ENCODE peak calls at places on chromosomes 16 and 17, in eight cellular contexts. H, D, Z, A, G, W, I and U are unnamed samples.

GRCh38 chr17:31878703-31879073 is 19.6 kb upstream of the COPRS start:
- DNase-seq in Z (no peak), I (no peak), D (no peak), W (no peak), A (no peak), H (no peak), G (no peak), U (no peak)

GRCh38 chr17:45342871-45343526 is 26.2 kb upstream of the MAP3K14 start:
- DNase-seq in I (no peak), G (no peak), A (no peak), D (no peak), H (no peak), W (no peak), Z (no peak), U (no peak)

GRCh38 chr16:73768786-73769203 is 527.8 kb upstream of the PSMD7 start:
- DNase-seq in G (no peak), A (no peak), D (no peak), W (no peak), H (no peak), I (no peak), Z (no peak), U (no peak)

GRCh38 chr16:27526169-27526568 is 23.5 kb downstream of the GTF3C1 start:
- DNase-seq in G (no peak), Z (peak), D (no peak), A (peak), H (no peak), W (no peak), I (no peak), U (no peak)

GRCh38 chr16:65178151-65178550 is 56.3 kb upstream of the CDH11 start:
- DNase-seq in D (no peak), I (no peak), A (no peak), G (no peak), Z (no peak), H (no peak), W (no peak), U (no peak)

GRCh38 chr17:77836557-77837041 is 121.9 kb upstream of the TNRC6C start:
- DNase-seq in I (no peak), D (no peak), Z (no peak), H (no peak), A (no peak), G (no peak), W (no peak), U (no peak)

GRCh38 chr16:58249780-58250478 is 44.9 kb downstream of the PRSS54 start:
- DNase-seq in W (peak), I (peak), A (peak), D (peak), G (peak), H (peak), Z (peak), U (peak)

GRCh38 chr17:36064142-36064541 is at the start of gene CCL18:
- DNase-seq in A (no peak), I (no peak), H (no peak), W (no peak), Z (no peak), D (no peak), G (no peak), U (no peak)

GRCh38 chr17:78796134-78796900 is 14.2 kb upstream of the CYTH1 start:
- DNase-seq in Z (no peak), I (no peak), W (no peak), D (no peak), G (no peak), H (peak), A (no peak), U (no peak)

GRCh38 chr17:18965530-18966236 is 13.7 kb downstream of the SLC5A10 start:
- DNase-seq in H (no peak), A (no peak), W (no peak), I (no peak), G (no peak), Z (no peak), D (no peak), U (no peak)

GRCh38 chr16:648071-648785 is 937 bp upstream of the WDR90 start:
- DNase-seq in G (peak), W (no peak), I (no peak), H (no peak), A (peak), Z (no peak), D (peak), U (no peak)

GRCh38 chr17:72426948-72427760 is 306.3 kb downstream of the SOX9 start:
- DNase-seq in I (no peak), G (no peak), H (no peak), A (no peak), D (no peak), W (no peak), Z (no peak), U (no peak)

GRCh38 chr17:83079340-83079747 is at the start of gene METRNL:
- DNase-seq in A (peak), G (peak), I (peak), D (peak), W (no peak), Z (peak), H (peak), U (peak)

GRCh38 chr16:84234656-84235285 is 5.0 kb downstream of the KCNG4 start:
- DNase-seq in G (no peak), W (no peak), H (no peak), I (no peak), A (no peak), D (no peak), Z (no peak), U (no peak)

GRCh38 chr17:29615492-29616299 is 7.0 kb downstream of the CORO6 start:
- DNase-seq in W (no peak), G (peak), A (peak), D (peak), I (peak), H (peak), Z (peak), U (peak)

GRCh38 chr17:37489197-37490001 is at the start of gene DUSP14:
- DNase-seq in G (peak), Z (peak), I (peak), H (peak), A (peak), W (no peak), D (peak), U (peak)

GRCh38 chr16:74635303-74635702 is 28.4 kb upstream of the GLG1 start:
- DNase-seq in Z (no peak), H (no peak), A (no peak), W (no peak), D (no peak), G (no peak), I (no peak), U (no peak)